ENCODE peak calls at places on chromosomes 7 and 10, in four cellular contexts. S is WTC11, B is K562, F is GM12878. P is an unnamed sample.

GRCh38 chr7:132575987-132576722 is at the start of gene PLXNA4:
- DNase-seq in S (peak; percentile 29), B (no peak), F (no peak), P (peak; percentile 73)

GRCh38 chr10:133226251-133226808 is 3.7 kb upstream of the UTF1 start:
- DNase-seq in S (no peak), B (no peak), F (no peak), P (no peak)

GRCh38 chr7:97003262-97004236 is 1.8 kb upstream of the DLX6 start:
- DNase-seq in S (no peak), B (no peak), F (no peak), P (peak; percentile 34)

GRCh38 chr10:91587710-91588638 is 44.9 kb downstream of the PPP1R3C start:
- DNase-seq in S (no peak), B (peak; percentile 68), F (no peak), P (no peak)

GRCh38 chr10:29412452-29413004 is 123.7 kb downstream of the LYZL1 start:
- DNase-seq in S (no peak), B (peak; percentile 16), F (no peak), P (no peak)

GRCh38 chr7:99786726-99787300 is 2.8 kb upstream of the CYP3A4 start:
- DNase-seq in S (no peak), B (no peak), F (no peak), P (no peak)

GRCh38 chr10:84344560-84344959 is 16.2 kb downstream of the CCSER2 start:
- DNase-seq in S (no peak), B (no peak), F (no peak), P (no peak)

GRCh38 chr10:24467094-24467493 is 256.6 kb downstream of the ARHGAP21 start:
- DNase-seq in S (no peak), B (no peak), F (no peak), P (no peak)

GRCh38 chr7:133945497-133945896 is 181.6 kb upstream of the LRGUK start:
- DNase-seq in S (no peak), B (no peak), F (no peak), P (no peak)

GRCh38 chr10:31413325-31413724 is 94.3 kb downstream of the ZEB1 start:
- DNase-seq in S (no peak), B (no peak), F (no peak), P (peak; percentile 26)

GRCh38 chr7:111741811-111742240 is 179.5 kb upstream of the IMMP2L start:
- DNase-seq in S (peak; percentile 59), B (peak; percentile 87), F (peak; percentile 31), P (peak; percentile 79)

GRCh38 chr7:102856036-102856435 is 56.8 kb upstream of the LRRC17 start:
- DNase-seq in S (no peak), B (no peak), F (no peak), P (no peak)

GRCh38 chr10:131731780-131732630 is 168.8 kb upstream of the PPP2R2D start:
- DNase-seq in S (no peak), B (no peak), F (no peak), P (no peak)

GRCh38 chr10:24901686-24902399 is 50.6 kb downstream of the PRTFDC1 start:
- DNase-seq in S (no peak), B (peak; percentile 91), F (peak; percentile 43), P (no peak)

GRCh38 chr10:14293516-14293915 is 37.2 kb downstream of the FRMD4A start:
- DNase-seq in S (no peak), B (no peak), F (no peak), P (no peak)

GRCh38 chr10:24791129-24791733 is 67.5 kb upstream of the ARHGAP21 start:
- DNase-seq in S (no peak), B (no peak), F (no peak), P (no peak)

GRCh38 chr10:113177163-113177935 is 227.3 kb downstream of the TCF7L2 start:
- DNase-seq in S (no peak), B (no peak), F (no peak), P (no peak)

GRCh38 chr7:33286521-33286920 is 157.2 kb downstream of the BBS9 start:
- DNase-seq in S (no peak), B (no peak), F (no peak), P (no peak)

GRCh38 chr10:31751401-31752080 is 177.1 kb downstream of the ARHGAP12 start:
- DNase-seq in S (no peak), B (no peak), F (no peak), P (no peak)

GRCh38 chr7:115728518-115728917 is 302.0 kb downstream of the TFEC start:
- DNase-seq in S (no peak), B (no peak), F (no peak), P (no peak)

GRCh38 chr7:23474098-23474828 is 4.0 kb upstream of the IGF2BP3 start:
- DNase-seq in S (peak; percentile 97), B (peak; percentile 98), F (peak; percentile 76), P (peak; percentile 94)

GRCh38 chr7:55423277-55423711 is 58.2 kb downstream of the LANCL2 start:
- DNase-seq in S (no peak), B (no peak), F (no peak), P (no peak)

GRCh38 chr10:16440396-16441105 is 3.7 kb downstream of the PTER start:
- DNase-seq in S (no peak), B (peak; percentile 44), F (no peak), P (peak; percentile 50)

GRCh38 chr7:134514106-134514505 is 13.3 kb upstream of the AKR1B10 start:
- DNase-seq in S (no peak), B (no peak), F (no peak), P (no peak)

GRCh38 chr7:44489955-44490350 is 505 bp downstream of the NUDCD3 start:
- DNase-seq in S (no peak), B (peak; percentile 53), F (no peak), P (no peak)

GRCh38 chr7:96414931-96415292 is 93.0 kb upstream of the SLC25A13 start:
- DNase-seq in S (peak; percentile 52), B (peak; percentile 66), F (peak; percentile 7), P (peak; percentile 51)

GRCh38 chr7:4073052-4073451 is 609.0 kb upstream of the FOXK1 start:
- DNase-seq in S (no peak), B (no peak), F (no peak), P (no peak)

GRCh38 chr10:132872658-132873057 is 69.7 kb downstream of the CFAP46 start:
- DNase-seq in S (peak; percentile 2), B (no peak), F (no peak), P (no peak)

GRCh38 chr10:31977440-31978157 is 49.0 kb upstream of the ARHGAP12 start:
- DNase-seq in S (no peak), B (peak; percentile 43), F (no peak), P (no peak)

GRCh38 chr7:91953618-91954017 is 13.0 kb downstream of the AKAP9 start:
- DNase-seq in S (no peak), B (peak; percentile 59), F (no peak), P (peak; percentile 20)

GRCh38 chr10:124644771-124645170 is 99.4 kb downstream of the FAM53B start:
- DNase-seq in S (peak; percentile 47), B (no peak), F (no peak), P (no peak)

GRCh38 chr7:132592947-132593335 is 16.7 kb upstream of the PLXNA4 start:
- DNase-seq in S (no peak), B (no peak), F (no peak), P (peak; percentile 64)

GRCh38 chr10:79451046-79451699 is 5.7 kb upstream of the ZCCHC24 start:
- DNase-seq in S (no peak), B (no peak), F (no peak), P (no peak)

GRCh38 chr7:79820387-79820786 is 314.2 kb upstream of the GNAI1 start:
- DNase-seq in S (no peak), B (no peak), F (no peak), P (peak; percentile 52)

GRCh38 chr7:104859754-104860426 is 154.1 kb upstream of the KMT2E start:
- DNase-seq in S (no peak), B (no peak), F (no peak), P (no peak)

GRCh38 chr10:2867788-2868299 is 199.5 kb upstream of the PFKP start:
- DNase-seq in S (no peak), B (no peak), F (no peak), P (no peak)

DNA sequence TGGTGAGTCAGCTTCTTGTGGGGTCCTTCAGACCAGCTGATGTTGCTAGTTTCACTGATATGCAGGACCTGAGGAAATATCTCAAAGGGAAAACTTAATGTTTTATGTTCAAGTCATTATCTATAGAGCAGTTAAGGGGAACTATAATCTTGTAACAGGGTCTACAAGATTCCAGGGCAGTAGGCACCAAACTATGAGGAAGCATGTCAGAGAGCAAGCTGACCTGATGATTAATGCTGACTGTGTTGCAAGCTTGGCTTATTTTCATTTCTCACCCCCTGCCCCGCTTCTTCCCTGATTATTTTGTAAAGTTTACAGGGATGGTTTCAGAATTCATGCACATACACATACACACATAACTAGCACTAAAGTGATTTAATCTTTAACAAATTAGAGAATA is 84.3 kb upstream of the CACNA2D1 start:
- DNase-seq in S (no peak), B (no peak), F (no peak), P (no peak)
- TF ChIP-seq USF1 in S (no peak), B (no peak), F (no peak), P (no peak)

DNA sequence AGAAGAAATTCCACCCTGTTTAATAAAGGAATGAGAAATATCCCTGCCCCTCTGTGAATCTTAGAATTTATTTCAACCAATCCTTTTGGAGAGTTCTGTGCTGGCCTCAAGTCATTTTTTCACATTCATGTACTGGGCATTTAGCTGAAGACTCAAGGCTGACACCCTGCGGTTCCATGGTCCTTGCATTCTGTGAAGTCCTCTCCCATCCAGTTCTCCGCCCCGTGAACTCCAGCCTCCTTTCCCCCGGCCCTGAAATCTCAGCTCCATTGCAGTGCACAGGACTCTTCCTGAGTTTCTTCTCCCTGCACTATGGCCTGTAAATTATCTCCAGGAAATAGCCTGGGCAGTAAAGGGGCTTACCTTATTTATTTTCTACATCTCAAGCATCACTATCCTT is 183.0 kb upstream of the KCND2 start:
- DNase-seq in S (peak; percentile 12), B (peak; percentile 76), F (no peak), P (peak; percentile 3)
- TF ChIP-seq USF1 in S (no peak), B (no peak), F (no peak), P (no peak)

GRCh38 chr10:128465697-128466096 is 339.5 kb upstream of the MKI67 start:
- DNase-seq in S (no peak), B (no peak), F (no peak), P (no peak)

GRCh38 chr10:128462026-128462425 is 335.8 kb upstream of the MKI67 start:
- DNase-seq in S (no peak), B (no peak), F (no peak), P (no peak)

GRCh38 chr10:128468462-128468861 is 342.2 kb upstream of the MKI67 start:
- DNase-seq in S (no peak), B (no peak), F (no peak), P (no peak)

GRCh38 chr10:128466831-128467371 is 340.7 kb upstream of the MKI67 start:
- DNase-seq in S (no peak), B (no peak), F (no peak), P (no peak)

GRCh38 chr10:128463991-128464755 is 337.9 kb upstream of the MKI67 start:
- DNase-seq in S (no peak), B (peak; percentile 13), F (peak; percentile 4), P (no peak)
- TF ChIP-seq USF1 in S (no peak), B (no peak), F (no peak), P (no peak)

DNA sequence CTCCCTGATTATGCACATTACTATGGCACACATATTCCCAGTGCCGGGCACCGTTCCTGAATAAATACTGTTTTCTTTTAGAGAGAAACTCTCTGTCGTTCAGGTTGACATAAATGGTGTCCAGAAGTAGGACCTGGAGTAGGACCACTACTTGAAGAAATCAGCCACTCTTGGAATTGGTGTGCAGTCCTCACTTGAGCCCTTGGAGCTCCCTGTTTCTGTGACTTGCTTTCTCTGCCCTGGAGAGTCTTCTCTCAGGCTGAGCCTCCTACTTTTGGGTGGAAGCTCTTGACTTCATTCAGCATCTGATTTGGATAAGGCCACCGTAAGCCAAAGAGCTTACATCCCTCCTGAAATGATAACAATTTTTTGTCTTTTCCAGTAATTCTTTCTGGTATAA is 29.7 kb upstream of the ANTXRL start:
- DNase-seq in S (no peak), B (no peak), F (no peak), P (no peak)
- TF ChIP-seq USF1 in S (no peak), B (no peak), F (no peak), P (no peak)

P was measured in SK-N-SH.